ENCODE peak calls at places on chromosomes 1 and 21, in four cellular contexts. R is HepG2, P is GM12878, Z is K562. X is an unnamed sample.

GRCh38 chr21:46363698-46364097 is 39.7 kb downstream of the PCNT start:
- DNase-seq in P (no peak), R (no peak), Z (no peak), X (no peak)

GRCh38 chr1:46582972-46583371 is 21.1 kb downstream of the MKNK1 start:
- DNase-seq in Z (no peak), P (no peak), R (no peak), X (no peak)

GRCh38 chr1:45554198-45554597 is 3.6 kb downstream of the AKR1A1 start:
- DNase-seq in P (no peak), R (peak), Z (no peak), X (peak)

GRCh38 chr1:3702990-3703728 is 49.1 kb upstream of the CCDC27 start:
- DNase-seq in P (no peak), Z (no peak), R (no peak), X (no peak)

GRCh38 chr1:40951943-40952743 is 27.4 kb upstream of the CTPS1 start:
- DNase-seq in R (peak), Z (peak), P (no peak), X (peak)

GRCh38 chr1:246267426-246267825 is 239.7 kb downstream of the SMYD3 start:
- DNase-seq in P (no peak), R (no peak), Z (no peak), X (no peak)

GRCh38 chr1:228207851-228208821 is at the start of gene OBSCN:
- DNase-seq in P (no peak), Z (peak), R (no peak), X (no peak)

GRCh38 chr1:43007377-43008105 is 48.9 kb upstream of the SLC2A1 start:
- DNase-seq in R (no peak), P (no peak), Z (no peak), X (no peak)

GRCh38 chr1:178134061-178134460 is 40.2 kb downstream of the RASAL2 start:
- DNase-seq in Z (no peak), R (no peak), P (no peak), X (no peak)

GRCh38 chr1:155218854-155219591 is 10.5 kb downstream of the MTX1 start:
- DNase-seq in Z (peak), R (no peak), P (no peak), X (no peak)

GRCh38 chr1:37944091-37944763 is 2.6 kb downstream of the INPP5B start:
- DNase-seq in Z (no peak), P (no peak), R (no peak), X (no peak)

GRCh38 chr1:34747638-34747941 is 7.3 kb upstream of the GJB5 start:
- DNase-seq in P (no peak), R (no peak), Z (no peak), X (no peak)

GRCh38 chr1:68120136-68120791 is 69.8 kb upstream of the DIRAS3 start:
- DNase-seq in R (peak), Z (peak), P (peak), X (peak)

GRCh38 chr1:162062542-162063015 is 6.9 kb upstream of the NOS1AP start:
- DNase-seq in P (no peak), R (no peak), Z (no peak), X (no peak)

GRCh38 chr1:45351508-45351907 is 11.3 kb upstream of the MUTYH start:
- DNase-seq in R (no peak), Z (no peak), P (no peak), X (no peak)

GRCh38 chr1:152244576-152244975 is 20.6 kb upstream of the HRNR start:
- DNase-seq in R (no peak), P (no peak), Z (no peak), X (no peak)

GRCh38 chr1:48596036-48596435 is 124.0 kb upstream of the SPATA6 start:
- DNase-seq in Z (no peak), R (no peak), P (no peak), X (no peak)
- TF ChIP-seq POLR2AphosphoS2 in Z (no peak), R (no peak), P (no peak), X (no peak)

GRCh38 chr1:114216431-114217173 is 62.9 kb upstream of the SYT6 start:
- DNase-seq in R (no peak), P (no peak), Z (no peak), X (no peak)
- TF ChIP-seq POLR2AphosphoS2 in R (no peak), P (no peak), Z (no peak), X (no peak)

GRCh38 chr1:118933051-118933781 is 54.9 kb downstream of the TBX15 start:
- DNase-seq in Z (no peak), P (no peak), R (no peak), X (no peak)

GRCh38 chr1:118937413-118937812 is 50.7 kb downstream of the TBX15 start:
- DNase-seq in R (no peak), P (no peak), Z (no peak), X (no peak)

GRCh38 chr1:118928739-118929554 is 59.2 kb downstream of the TBX15 start:
- DNase-seq in R (peak), Z (peak), P (no peak), X (peak)

GRCh38 chr1:118931876-118932275 is 56.3 kb downstream of the TBX15 start:
- DNase-seq in Z (no peak), R (no peak), P (no peak), X (no peak)

DNA sequence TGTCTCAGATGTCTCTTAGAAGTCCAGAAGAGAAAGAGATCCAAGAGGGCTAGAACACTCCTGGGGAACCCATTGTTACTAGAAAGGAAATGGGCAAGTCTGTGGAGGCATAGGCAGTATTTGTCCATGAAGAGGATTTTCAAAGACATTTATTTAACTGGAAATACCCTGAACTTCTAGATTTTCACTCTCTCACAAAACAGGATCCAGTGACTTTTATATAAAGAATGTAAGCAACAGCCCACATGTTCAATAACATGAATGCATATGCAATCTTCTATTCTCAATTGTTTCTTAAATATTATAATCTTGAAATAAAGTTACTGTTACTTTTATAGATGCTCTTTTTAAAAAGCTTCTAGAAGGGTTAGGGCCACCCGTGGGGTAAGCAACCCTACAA is 53.4 kb downstream of the TBX15 start:
- DNase-seq in R (no peak), P (no peak), Z (no peak), X (no peak)
- TF ChIP-seq POLR2AphosphoS2 in R (no peak), P (no peak), Z (no peak), X (no peak)

GRCh38 chr1:77757616-77758015 is 2.0 kb downstream of the USP33 start:
- DNase-seq in R (no peak), Z (no peak), P (no peak), X (no peak)
- TF ChIP-seq POLR2AphosphoS2 in R (no peak), Z (no peak), P (no peak), X (no peak)

DNA sequence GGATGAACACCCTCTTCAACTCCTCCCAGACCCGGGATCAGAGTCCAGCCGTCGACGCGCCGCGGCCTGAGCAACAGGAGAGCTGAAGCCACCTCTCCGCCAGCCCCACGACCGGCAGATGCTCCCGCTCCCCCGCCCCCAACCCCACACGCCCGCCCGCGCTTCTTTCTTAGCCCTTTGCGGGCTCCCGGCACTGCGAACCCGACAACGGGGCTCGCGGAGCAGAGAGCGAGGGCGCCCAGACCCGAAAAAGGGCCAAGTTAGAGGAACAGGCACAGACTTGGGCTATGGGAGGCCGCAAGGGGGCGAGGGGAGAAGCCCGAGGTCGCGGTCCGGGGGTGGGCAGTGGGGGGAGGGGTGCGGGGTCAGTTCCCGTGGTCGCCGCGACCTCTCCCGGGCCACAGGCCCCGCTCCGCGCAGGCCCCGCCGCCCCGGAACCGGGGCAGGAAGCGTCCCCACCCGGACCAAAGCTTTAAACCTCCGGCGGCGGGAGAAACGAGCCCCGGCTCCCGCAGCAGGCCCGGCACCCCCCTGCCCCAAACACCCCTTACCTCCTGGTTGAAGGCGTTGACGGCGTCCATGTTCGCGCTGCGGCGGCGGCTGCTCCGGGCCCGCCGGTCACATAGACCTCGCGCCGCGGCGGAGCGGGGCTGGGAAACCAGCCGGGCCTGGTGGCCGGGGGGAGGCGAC is 661 bp downstream of the SCAF4 start:
- DNase-seq in P (no peak), R (peak), Z (peak), X (no peak)
- TF ChIP-seq POLR2AphosphoS2 in P (no peak), R (no peak), Z (no peak), X (no peak)

GRCh38 chr1:204127597-204128242 is 24.1 kb downstream of the ETNK2 start:
- DNase-seq in Z (peak), R (peak), P (no peak), X (peak)

GRCh38 chr1:204128964-204129896 is 22.6 kb downstream of the ETNK2 start:
- DNase-seq in R (no peak), P (no peak), Z (peak), X (peak)

GRCh38 chr1:204130178-204130577 is 21.7 kb downstream of the ETNK2 start:
- DNase-seq in P (no peak), Z (no peak), R (no peak), X (no peak)

GRCh38 chr1:204126941-204127340 is 24.9 kb downstream of the ETNK2 start:
- DNase-seq in Z (no peak), P (no peak), R (no peak), X (no peak)

DNA sequence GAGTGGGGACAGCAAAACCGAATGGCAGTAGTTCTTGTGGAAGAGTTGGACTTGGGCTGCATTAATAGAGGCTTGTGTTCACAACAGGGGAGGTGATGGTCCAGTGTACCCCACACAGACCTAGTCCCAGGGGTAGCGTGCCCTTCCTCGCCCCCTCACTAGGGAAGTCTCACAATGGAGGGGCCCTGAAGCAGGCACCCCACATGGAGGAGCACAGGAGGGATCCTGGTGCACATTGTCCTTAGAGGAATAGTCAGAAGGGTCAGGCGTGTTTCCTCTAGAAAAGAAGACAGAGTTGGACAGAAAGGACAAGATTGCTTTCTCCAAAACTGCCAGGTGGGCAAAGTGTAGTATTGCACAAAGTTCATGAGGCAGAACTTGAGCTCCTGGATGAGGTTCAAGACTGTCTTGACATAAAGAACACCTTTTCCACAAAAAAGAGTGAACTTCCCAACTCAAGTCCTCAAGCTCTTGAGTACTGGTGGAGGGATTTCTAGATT is 23.3 kb downstream of the ETNK2 start:
- DNase-seq in R (no peak), Z (no peak), P (no peak), X (no peak)
- TF ChIP-seq POLR2AphosphoS2 in R (no peak), Z (no peak), P (no peak), X (no peak)

DNA sequence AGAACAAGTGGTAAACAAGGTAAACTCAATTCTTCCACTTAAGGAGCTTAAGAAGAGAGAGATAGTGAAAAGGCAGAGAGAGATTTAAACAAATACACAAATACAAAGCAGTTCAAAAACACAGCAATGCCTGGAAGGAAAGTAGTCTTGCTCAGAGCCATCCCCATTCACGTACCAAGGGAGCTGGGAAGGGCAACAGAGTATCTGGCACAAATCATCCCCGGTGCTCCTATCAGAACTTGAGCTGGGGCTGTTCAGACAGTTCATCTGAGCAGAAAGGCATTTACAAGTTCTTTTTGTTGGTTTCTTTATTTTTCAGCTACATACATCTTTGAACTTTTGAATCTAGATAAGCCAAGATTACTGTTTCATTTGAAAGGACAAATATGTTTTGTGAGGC is 233.9 kb downstream of the KCNH1 start:
- DNase-seq in P (no peak), R (no peak), Z (no peak), X (no peak)
- TF ChIP-seq POLR2AphosphoS2 in P (no peak), R (no peak), Z (no peak), X (no peak)

X was measured in A549.